ENCODE peak calls at places on chromosomes 11 and 22, in ten cellular contexts. H is C1 segment of cervical spinal cord; X is GM12865; N is DMS79; Y is B cell; Z is midbrain; M is Peyer's patch; J is activated CD4-positive, alpha-beta T cell treated with anti-CD3 and anti-CD28 coated beads for 48 hours; I is right cardiac atrium; O is RCC 7860. L is an unnamed sample.

GRCh38 chr11:83816572-83817187 is 530.5 kb upstream of the CCDC90B start:
- DNase-seq in H (no peak), I (no peak), M (no peak), X (peak; percentile 19), N (no peak), J (no peak), Z (peak; percentile 40), O (no peak), Y (no peak), L (no peak)

GRCh38 chr11:130598433-130598832 is 150.0 kb downstream of the ADAMTS15 start:
- DNase-seq in H (no peak), I (no peak), Y (no peak), Z (no peak), J (no peak), N (no peak), O (no peak), X (no peak), M (no peak), L (no peak)

GRCh38 chr11:111624602-111625001 is 22.4 kb downstream of the SIK2 start:
- DNase-seq in N (no peak), Y (no peak), H (no peak), O (no peak), I (no peak), M (no peak), J (no peak), X (no peak), Z (no peak), L (no peak)

GRCh38 chr22:22460635-22461034 is 47.9 kb downstream of the ZNF280B start:
- DNase-seq in Y (no peak), O (peak; percentile 10), Z (no peak), N (no peak), X (peak; percentile 1), I (no peak), J (no peak), H (no peak), M (no peak), L (no peak)

GRCh38 chr11:108432783-108433182 is 34.5 kb downstream of the C11orf65 start:
- DNase-seq in Z (no peak), H (no peak), X (no peak), M (no peak), N (no peak), O (peak; percentile 66), Y (no peak), I (no peak), J (no peak), L (no peak)

GRCh38 chr11:72263363-72263762 is 19.4 kb upstream of the PHOX2A start:
- DNase-seq in J (no peak), X (peak; percentile 8), M (no peak), H (no peak), Y (no peak), I (no peak), Z (no peak), N (no peak), O (peak; percentile 13), L (peak; percentile 49)

GRCh38 chr11:65927904-65928397 is 8.7 kb downstream of the DRAP1 start:
- DNase-seq in M (no peak), N (no peak), X (peak; percentile 94), J (peak; percentile 83), Y (peak; percentile 92), Z (no peak), I (no peak), O (no peak), H (no peak), L (no peak)

GRCh38 chr11:70016666-70017347 is 61.3 kb upstream of the ANO1 start:
- DNase-seq in J (no peak), Y (no peak), O (no peak), N (no peak), Z (no peak), I (no peak), X (no peak), H (no peak), M (peak; percentile 11), L (no peak)

GRCh38 chr11:82980292-82980691 is 78.8 kb downstream of the DDIAS start:
- DNase-seq in H (no peak), Y (no peak), O (peak; percentile 81), Z (no peak), M (no peak), X (no peak), I (no peak), N (no peak), J (no peak), L (no peak)

GRCh38 chr11:114257621-114258558 is 38.3 kb upstream of the NNMT start:
- DNase-seq in J (no peak), I (peak; percentile 68), N (peak; percentile 10), H (no peak), X (no peak), Y (no peak), M (no peak), Z (no peak), O (no peak), L (no peak)

GRCh38 chr11:24132471-24132870 is 364.4 kb upstream of the LUZP2 start:
- DNase-seq in X (no peak), O (no peak), I (no peak), Z (no peak), H (no peak), M (no peak), J (no peak), N (no peak), Y (no peak), L (no peak)

GRCh38 chr11:58788355-58789023 is 56.0 kb downstream of the GLYATL2 start:
- DNase-seq in X (peak; percentile 70), O (peak; percentile 32), Z (peak; percentile 47), H (no peak), Y (peak; percentile 21), N (peak; percentile 43), J (peak; percentile 52), M (peak; percentile 49), I (no peak), L (no peak)

GRCh38 chr11:129853508-129854228 is 38.0 kb downstream of the TMEM45B start:
- DNase-seq in O (no peak), Z (peak; percentile 1), N (peak; percentile 97), J (peak; percentile 56), M (peak; percentile 77), H (no peak), Y (no peak), X (peak; percentile 23), I (peak; percentile 40), L (no peak)

L was measured in CD14-positive monocyte.